ENCODE peak calls at places on chromosomes 2 and 18, in eight cellular contexts. Y is NCI-H774, X is AG08396, V is astrocyte of the spinal cord, F is bronchial epithelial cell, P is germinal center, K is left ventricle myocardium inferior, D is hypothalamus. I is an unnamed sample.

GRCh38 chr2:19098467-19099160 is 259.8 kb downstream of the OSR1 start:
- DNase-seq in D (no peak), X (no peak), F (no peak), Y (no peak), P (no peak), V (no peak), K (no peak), I (no peak)

GRCh38 chr18:72375628-72376027 is 168.5 kb downstream of the CBLN2 start:
- DNase-seq in X (peak), P (no peak), Y (no peak), D (no peak), V (peak), F (no peak), K (no peak), I (no peak)

GRCh38 chr18:75073654-75074053 is 135.3 kb downstream of the PTGR3 start:
- DNase-seq in F (no peak), K (no peak), Y (no peak), X (no peak), P (no peak), V (no peak), D (no peak), I (no peak)

GRCh38 chr2:119439574-119440500 is 8.2 kb downstream of the TMEM37 start:
- DNase-seq in P (no peak), F (no peak), Y (no peak), K (no peak), X (no peak), V (no peak), D (no peak), I (no peak)

GRCh38 chr18:62621546-62621945 is 93.8 kb upstream of the PHLPP1 start:
- DNase-seq in X (no peak), K (peak), V (no peak), D (no peak), P (no peak), F (no peak), Y (no peak), I (no peak)

GRCh38 chr2:19038096-19039015 is 320.1 kb downstream of the OSR1 start:
- DNase-seq in Y (no peak), F (peak), D (no peak), X (no peak), K (no peak), P (no peak), V (peak), I (no peak)

GRCh38 chr2:179106342-179107178 is 56.6 kb upstream of the CCDC141 start:
- DNase-seq in X (peak), V (peak), P (no peak), F (peak), Y (peak), K (no peak), D (peak), I (peak)

GRCh38 chr2:20457661-20458630 is 11.1 kb downstream of the RHOB start:
- DNase-seq in P (no peak), K (no peak), X (no peak), Y (no peak), D (no peak), V (no peak), F (no peak), I (no peak)

GRCh38 chr18:31206787-31207381 is 44.2 kb upstream of the DSC1 start:
- DNase-seq in Y (peak), D (peak), K (peak), X (no peak), P (no peak), F (peak), V (peak), I (no peak)

GRCh38 chr2:54471221-54471711 is 15.1 kb downstream of the SPTBN1 start:
- DNase-seq in D (no peak), P (peak), F (peak), X (peak), Y (no peak), V (peak), K (peak), I (no peak)

GRCh38 chr2:26812731-26813130 is 26.9 kb downstream of the CENPA start:
- DNase-seq in P (no peak), K (no peak), F (no peak), Y (no peak), V (no peak), X (no peak), D (no peak), I (no peak)

GRCh38 chr2:226362991-226363390 is 436.6 kb downstream of the IRS1 start:
- DNase-seq in V (peak), P (no peak), X (peak), Y (no peak), D (no peak), F (peak), K (no peak), I (no peak)

GRCh38 chr18:23926590-23926989 is 88.0 kb upstream of the TTC39C start:
- DNase-seq in X (no peak), F (no peak), K (no peak), D (no peak), Y (no peak), V (no peak), P (no peak), I (no peak)

GRCh38 chr2:16925145-16925544 is 259.5 kb upstream of the CYRIA start:
- DNase-seq in P (no peak), F (peak), D (no peak), K (no peak), Y (no peak), V (no peak), X (no peak), I (no peak)

GRCh38 chr2:150567771-150568278 is 80.4 kb upstream of the RND3 start:
- DNase-seq in P (no peak), D (no peak), F (no peak), Y (no peak), X (no peak), V (no peak), K (no peak), I (no peak)

GRCh38 chr18:5512191-5512590 is 31.6 kb downstream of the EPB41L3 start:
- DNase-seq in V (no peak), X (no peak), K (no peak), F (no peak), D (no peak), P (no peak), Y (no peak), I (no peak)

GRCh38 chr2:201432551-201433388 is 18.5 kb downstream of the TRAK2 start:
- DNase-seq in P (no peak), K (no peak), X (peak), F (no peak), Y (no peak), V (peak), D (no peak), I (no peak)

GRCh38 chr2:101616411-101616810 is 81.1 kb upstream of the MAP4K4 start:
- DNase-seq in F (no peak), P (no peak), X (no peak), D (peak), Y (peak), K (peak), V (peak), I (no peak)

GRCh38 chr2:97754690-97755346 is 41.4 kb downstream of the ZAP70 start:
- DNase-seq in P (no peak), K (no peak), F (peak), X (no peak), Y (no peak), V (no peak), D (no peak), I (no peak)

GRCh38 chr2:121902616-121903015 is 147.2 kb downstream of the TSN start:
- DNase-seq in P (no peak), Y (no peak), F (no peak), D (no peak), K (no peak), V (no peak), X (no peak), I (no peak)

GRCh38 chr2:207993141-207993763 is 32.1 kb downstream of the PLEKHM3 start:
- DNase-seq in K (no peak), P (no peak), V (peak), X (peak), Y (no peak), D (no peak), F (peak), I (no peak)

GRCh38 chr18:67192535-67192934 is 324.0 kb downstream of the DSEL start:
- DNase-seq in V (no peak), D (no peak), X (no peak), F (no peak), P (no peak), K (no peak), Y (no peak), I (no peak)

GRCh38 chr2:42248846-42249245 is 79.7 kb downstream of the EML4 start:
- DNase-seq in F (no peak), P (no peak), K (no peak), V (no peak), X (no peak), Y (no peak), D (no peak), I (no peak)